ENCODE peak calls at places on chromosomes 2 and 18, in seven cellular contexts. T is T-helper 1 cell, R is globus pallidus, L is kidney tubule cell, N is RWPE1, G is amniotic stem cell, J is ELR. Z is an unnamed sample.

GRCh38 chr2:46707909-46708308 is 207.7 kb downstream of the MCFD2 start:
- DNase-seq in T (no peak), R (no peak), L (no peak), N (no peak), G (no peak), J (no peak), Z (no peak)

GRCh38 chr2:65142515-65142914 is 12.6 kb upstream of the RAB1A start:
- DNase-seq in T (peak), R (peak), L (no peak), N (no peak), G (no peak), J (peak), Z (peak)

GRCh38 chr2:105129722-105130232 is 91.9 kb downstream of the MRPS9 start:
- DNase-seq in T (no peak), R (no peak), L (no peak), N (no peak), G (no peak), J (no peak), Z (no peak)

GRCh38 chr2:116696903-116697302 is 1117.6 kb upstream of the DDX18 start:
- DNase-seq in T (no peak), R (no peak), L (no peak), N (no peak), G (no peak), J (no peak), Z (no peak)

GRCh38 chr2:157338013-157338412 is 12.4 kb upstream of the ERMN start:
- DNase-seq in T (no peak), R (no peak), L (no peak), N (no peak), G (no peak), J (no peak), Z (no peak)

GRCh38 chr2:155727097-155727906 is 605.2 kb downstream of the NR4A2 start:
- DNase-seq in T (no peak), R (no peak), L (peak), N (no peak), G (no peak), J (no peak), Z (no peak)

GRCh38 chr2:177282787-177283533 is 18.4 kb upstream of the NFE2L2 start:
- DNase-seq in T (no peak), R (no peak), L (no peak), N (no peak), G (no peak), J (no peak), Z (no peak)

GRCh38 chr2:119255760-119256573 is 32.3 kb downstream of the STEAP3 start:
- DNase-seq in T (no peak), R (no peak), L (peak), N (peak), G (peak), J (peak), Z (no peak)

GRCh38 chr18:62716679-62717058 is 1.3 kb downstream of the PHLPP1 start:
- DNase-seq in T (peak), R (peak), L (peak), N (peak), G (no peak), J (peak), Z (no peak)

GRCh38 chr2:33009249-33009648 is 62.5 kb downstream of the LTBP1 start:
- DNase-seq in T (no peak), R (no peak), L (no peak), N (no peak), G (no peak), J (no peak), Z (no peak)

GRCh38 chr18:77897606-77898005 is 648.0 kb downstream of the GALR1 start:
- DNase-seq in T (no peak), R (no peak), L (no peak), N (no peak), G (no peak), J (no peak), Z (no peak)

GRCh38 chr2:11930211-11930761 is 183.9 kb downstream of the LPIN1 start:
- DNase-seq in T (no peak), R (peak), L (no peak), N (no peak), G (no peak), J (no peak), Z (no peak)

GRCh38 chr2:10765914-10766313 is 44.5 kb downstream of the ATP6V1C2 start:
- DNase-seq in T (no peak), R (no peak), L (no peak), N (no peak), G (no peak), J (no peak), Z (no peak)

GRCh38 chr18:26342646-26343045 is 116.4 kb downstream of the TAF4B start:
- DNase-seq in T (no peak), R (no peak), L (peak), N (no peak), G (no peak), J (no peak), Z (no peak)

GRCh38 chr2:144382848-144383247 is 137.1 kb downstream of the ZEB2 start:
- DNase-seq in T (peak), R (no peak), L (peak), N (no peak), G (no peak), J (no peak), Z (no peak)

GRCh38 chr2:147149589-147150245 is 695.1 kb upstream of the ACVR2A start:
- DNase-seq in T (no peak), R (no peak), L (no peak), N (peak), G (no peak), J (peak), Z (no peak)

GRCh38 chr2:100682536-100682935 is 119.7 kb downstream of the PDCL3 start:
- DNase-seq in T (no peak), R (no peak), L (no peak), N (no peak), G (no peak), J (no peak), Z (no peak)

GRCh38 chr2:97914691-97915213 is 81.0 kb downstream of the TMEM131 start:
- DNase-seq in T (no peak), R (no peak), L (no peak), N (no peak), G (no peak), J (no peak), Z (no peak)